ENCODE peak calls at places on chromosome 14, in five cellular contexts. C is HEK293T, F is GM12878, W is K562, R is SK-N-SH. X is an unnamed sample.
A peak's percentile ranks its signal among the peaks of the same experiment; 100 is the strongest.

GRCh38 chr14:26926585-26926984 is 328.8 kb upstream of the NOVA1 start:
- DNase-seq in F (no peak), R (no peak), W (no peak), C (no peak), X (no peak)

GRCh38 chr14:101489092-101489760 is 72.1 kb upstream of the DIO3 start:
- DNase-seq in C (no peak), F (no peak), R (no peak), W (no peak), X (peak; percentile 12)

GRCh38 chr14:60515696-60516284 is 6.8 kb downstream of the SIX6 start:
- DNase-seq in W (no peak), F (no peak), R (no peak), C (no peak), X (no peak)

GRCh38 chr14:88553886-88554457 is 835 bp downstream of the PTPN21 start:
- DNase-seq in F (no peak), R (no peak), C (no peak), W (no peak), X (no peak)

GRCh38 chr14:33435911-33436310 is 497.2 kb downstream of the NPAS3 start:
- DNase-seq in C (no peak), W (no peak), R (no peak), F (no peak), X (no peak)

GRCh38 chr14:45252356-45253069 is 489 bp downstream of the MIS18BP1 start:
- DNase-seq in F (no peak), W (no peak), C (no peak), R (peak; percentile 6), X (no peak)

GRCh38 chr14:95514131-95515079 is 2.0 kb downstream of the SYNE3 start:
- DNase-seq in R (no peak), F (no peak), W (no peak), C (no peak), X (no peak)

GRCh38 chr14:68520637-68521556 is 272.0 kb downstream of the ZFP36L1 start:
- DNase-seq in F (no peak), W (no peak), R (no peak), C (no peak), X (peak; percentile 86)

DNA sequence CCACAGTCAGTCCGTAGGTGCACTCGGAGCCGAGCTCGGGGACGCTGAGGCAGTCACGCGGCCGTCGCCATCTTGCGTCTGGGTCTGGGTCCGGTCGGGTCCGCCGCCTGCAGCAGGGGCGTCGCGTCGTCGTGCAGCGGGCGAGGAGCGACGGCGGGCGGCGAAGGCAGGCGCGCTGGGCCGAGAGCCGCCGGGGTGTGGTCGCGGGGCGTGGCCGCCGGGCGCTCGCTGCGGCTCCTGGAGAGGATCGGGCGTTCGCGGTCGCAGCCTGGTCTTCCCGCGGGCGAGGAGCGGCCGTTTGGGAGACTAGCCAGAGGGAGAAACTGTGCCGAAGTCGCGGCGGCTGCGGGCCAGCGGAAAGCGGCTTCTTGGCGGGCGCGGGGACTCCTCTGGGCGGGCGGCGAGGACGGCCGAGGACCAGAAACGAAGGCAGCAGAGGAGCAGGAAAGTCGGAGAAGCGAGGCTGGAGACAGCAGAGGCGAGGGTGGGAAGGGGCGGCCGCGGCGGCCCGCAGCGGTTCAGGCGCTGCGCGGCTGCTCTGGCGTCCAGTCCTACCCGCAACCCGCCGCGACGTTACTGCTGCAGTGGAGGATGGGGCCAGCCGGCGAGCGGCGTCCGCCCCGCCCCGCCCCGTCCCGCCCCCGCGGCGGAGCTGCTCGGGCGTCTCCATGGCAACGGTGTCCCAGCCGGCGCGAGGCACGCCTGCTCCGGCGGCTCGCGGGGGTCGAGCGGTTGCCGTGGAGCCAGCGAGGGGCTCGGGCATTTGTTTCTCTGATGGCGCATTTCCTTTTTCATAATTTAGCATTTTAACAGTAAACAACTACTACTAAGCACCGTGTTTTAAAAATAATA is at the start of gene PNMA1:
- DNase-seq in W (peak; percentile 92), C (peak; percentile 96), F (no peak), R (peak; percentile 98), X (peak; percentile 69)
- TF ChIP-seq FOXM1 in W (no peak), C (no peak), F (no peak), R (no peak), X (no peak)

DNA sequence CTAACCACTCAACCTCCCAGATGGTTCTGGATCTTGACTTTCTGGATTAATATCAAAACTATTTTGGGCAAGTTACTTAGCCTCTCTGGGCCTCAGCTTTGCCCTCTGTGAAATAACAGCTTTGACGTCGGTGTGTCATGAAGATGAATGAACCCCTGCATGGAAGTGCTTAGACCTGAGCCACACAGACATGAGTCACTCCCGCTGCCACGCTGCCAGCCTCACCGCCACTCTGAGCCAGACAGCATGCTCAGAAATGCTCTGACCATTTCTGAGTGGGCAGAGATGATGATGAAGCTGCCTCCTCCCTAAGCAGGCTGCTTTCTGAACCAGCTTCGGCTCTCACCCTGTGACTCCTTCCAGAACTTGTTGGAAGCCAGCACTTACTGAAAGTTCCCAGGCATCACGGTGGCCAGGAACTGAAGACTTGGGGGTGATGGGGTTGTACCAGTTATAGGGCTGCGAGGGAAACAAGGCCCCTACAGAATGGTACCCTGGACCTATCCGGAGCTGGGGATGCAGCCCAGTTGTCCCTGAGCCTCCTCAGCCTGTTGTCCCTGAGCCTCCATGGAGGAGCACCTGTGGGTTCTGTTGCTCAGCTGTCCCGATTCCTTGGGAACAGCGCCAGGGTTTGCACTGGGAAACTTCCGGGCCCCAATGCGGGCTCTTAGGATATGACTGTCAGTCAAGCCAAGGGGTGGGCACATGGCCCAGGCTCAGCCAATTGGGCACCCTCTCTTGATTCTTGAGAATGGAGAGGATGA is 2.0 kb upstream of the CCDC197 start:
- DNase-seq in W (no peak), F (no peak), R (no peak), C (no peak), X (no peak)
- TF ChIP-seq FOXM1 in W (no peak), F (no peak), R (no peak), C (no peak), X (no peak)

GRCh38 chr14:105701456-105702274 is 175.3 kb downstream of the TMEM121 start:
- DNase-seq in R (no peak), W (no peak), F (no peak), C (no peak), X (no peak)

GRCh38 chr14:105702275-105702817 is 176.0 kb downstream of the TMEM121 start:
- DNase-seq in C (no peak), W (no peak), R (no peak), F (no peak), X (no peak)

GRCh38 chr14:105694961-105695360 is 168.6 kb downstream of the TMEM121 start:
- DNase-seq in W (no peak), F (no peak), R (no peak), C (no peak), X (no peak)

GRCh38 chr14:105700622-105701288 is 174.4 kb downstream of the TMEM121 start:
- DNase-seq in C (no peak), R (no peak), W (no peak), F (peak; percentile 77), X (no peak)
- TF ChIP-seq FOXM1 in C (no peak), R (no peak), W (no peak), F (peak; percentile 88), X (no peak)

GRCh38 chr14:92105845-92106094 is 612 bp downstream of the ATXN3 start:
- DNase-seq in F (no peak), C (no peak), R (no peak), W (no peak), X (peak; percentile 5)
- TF ChIP-seq FOXM1 in F (no peak), C (no peak), R (no peak), W (no peak), X (no peak)

GRCh38 chr14:91732859-91733477 is 1.1 kb upstream of the CATSPERB start:
- DNase-seq in C (no peak), R (no peak), F (no peak), W (no peak), X (no peak)
- TF ChIP-seq FOXM1 in C (no peak), R (no peak), F (no peak), W (no peak), X (no peak)